ENCODE peak calls at places on chromosomes 5 and 9, in six cellular contexts. One of them, this sample, is unnamed.

GRCh38 chr5:43019615-43020293 is 20.4 kb downstream of the ANXA2R start:
- DNase-seq in RCC 7860: peak
- DNase-seq in foreskin fibroblast: peak
- DNase-seq in skeletal muscle cell: no peak
- DNase-seq in AG09309: no peak
- DNase-seq in ELR: peak
- DNase-seq in this sample: peak

GRCh38 chr9:72476617-72477375 is 44.6 kb upstream of the TMC1 start:
- DNase-seq in foreskin fibroblast: peak
- DNase-seq in AG09309: no peak
- DNase-seq in skeletal muscle cell: peak
- DNase-seq in RCC 7860: peak
- DNase-seq in ELR: peak
- DNase-seq in this sample: peak

GRCh38 chr9:114290561-114290986 is 32.3 kb upstream of the ORM1 start:
- DNase-seq in RCC 7860: no peak
- DNase-seq in foreskin fibroblast: no peak
- DNase-seq in AG09309: no peak
- DNase-seq in ELR: no peak
- DNase-seq in skeletal muscle cell: no peak
- DNase-seq in this sample: no peak

GRCh38 chr9:114207034-114207815 is 51.9 kb downstream of the COL27A1 start:
- DNase-seq in ELR: peak
- DNase-seq in RCC 7860: peak
- DNase-seq in skeletal muscle cell: peak
- DNase-seq in AG09309: no peak
- DNase-seq in foreskin fibroblast: peak
- DNase-seq in this sample: no peak

GRCh38 chr9:126158591-126159519 is 167.8 kb upstream of the MVB12B start:
- DNase-seq in AG09309: no peak
- DNase-seq in ELR: no peak
- DNase-seq in foreskin fibroblast: no peak
- DNase-seq in RCC 7860: no peak
- DNase-seq in skeletal muscle cell: no peak
- DNase-seq in this sample: no peak

GRCh38 chr9:27198175-27198574 is 89.2 kb downstream of the TEK start:
- DNase-seq in AG09309: no peak
- DNase-seq in foreskin fibroblast: no peak
- DNase-seq in ELR: peak
- DNase-seq in skeletal muscle cell: peak
- DNase-seq in RCC 7860: no peak
- DNase-seq in this sample: peak

GRCh38 chr9:105154723-105155191 is 89.7 kb upstream of the SLC44A1 start:
- DNase-seq in foreskin fibroblast: peak
- DNase-seq in ELR: peak
- DNase-seq in RCC 7860: peak
- DNase-seq in AG09309: no peak
- DNase-seq in skeletal muscle cell: no peak
- DNase-seq in this sample: peak

GRCh38 chr5:143010335-143010734 is 240.2 kb downstream of the ARHGAP26 start:
- DNase-seq in AG09309: no peak
- DNase-seq in skeletal muscle cell: no peak
- DNase-seq in foreskin fibroblast: no peak
- DNase-seq in RCC 7860: no peak
- DNase-seq in ELR: no peak
- DNase-seq in this sample: no peak

GRCh38 chr5:135308245-135308644 is 90.8 kb downstream of the MACROH2A1 start:
- DNase-seq in foreskin fibroblast: peak
- DNase-seq in AG09309: no peak
- DNase-seq in RCC 7860: peak
- DNase-seq in skeletal muscle cell: no peak
- DNase-seq in ELR: peak
- DNase-seq in this sample: no peak

GRCh38 chr5:160539431-160539830 is 117.8 kb downstream of the PTTG1 start:
- DNase-seq in RCC 7860: peak
- DNase-seq in skeletal muscle cell: no peak
- DNase-seq in foreskin fibroblast: no peak
- DNase-seq in ELR: peak
- DNase-seq in AG09309: no peak
- DNase-seq in this sample: no peak

GRCh38 chr9:134175291-134175807 is 11.0 kb upstream of the RNU6ATAC start:
- DNase-seq in foreskin fibroblast: no peak
- DNase-seq in RCC 7860: no peak
- DNase-seq in skeletal muscle cell: no peak
- DNase-seq in AG09309: no peak
- DNase-seq in ELR: peak
- DNase-seq in this sample: no peak

GRCh38 chr9:68867066-68867465 is 146.8 kb downstream of the PRKACG start:
- DNase-seq in RCC 7860: no peak
- DNase-seq in foreskin fibroblast: no peak
- DNase-seq in ELR: no peak
- DNase-seq in skeletal muscle cell: no peak
- DNase-seq in AG09309: no peak
- DNase-seq in this sample: no peak

GRCh38 chr9:132283165-132283564 is 71.6 kb downstream of the SETX start:
- DNase-seq in ELR: no peak
- DNase-seq in foreskin fibroblast: no peak
- DNase-seq in RCC 7860: no peak
- DNase-seq in skeletal muscle cell: no peak
- DNase-seq in AG09309: no peak
- DNase-seq in this sample: no peak

GRCh38 chr9:122218885-122219855 is 9.6 kb downstream of the LHX6 start:
- DNase-seq in foreskin fibroblast: peak
- DNase-seq in RCC 7860: no peak
- DNase-seq in AG09309: no peak
- DNase-seq in skeletal muscle cell: no peak
- DNase-seq in ELR: no peak
- DNase-seq in this sample: peak

GRCh38 chr5:88826959-88827585 is 55.9 kb downstream of the MEF2C start:
- DNase-seq in skeletal muscle cell: peak
- DNase-seq in ELR: peak
- DNase-seq in foreskin fibroblast: peak
- DNase-seq in RCC 7860: peak
- DNase-seq in AG09309: peak
- DNase-seq in this sample: peak

GRCh38 chr5:74433255-74434123 is 207.0 kb downstream of the ENC1 start:
- DNase-seq in ELR: peak
- DNase-seq in AG09309: peak
- DNase-seq in foreskin fibroblast: peak
- DNase-seq in skeletal muscle cell: no peak
- DNase-seq in RCC 7860: peak
- DNase-seq in this sample: peak

GRCh38 chr9:89597711-89598707 is 6.8 kb upstream of the GADD45G start:
- DNase-seq in ELR: peak
- DNase-seq in RCC 7860: peak
- DNase-seq in AG09309: no peak
- DNase-seq in foreskin fibroblast: peak
- DNase-seq in skeletal muscle cell: no peak
- DNase-seq in this sample: peak

GRCh38 chr9:97562542-97562941 is 61.1 kb downstream of the TMOD1 start:
- DNase-seq in RCC 7860: no peak
- DNase-seq in AG09309: no peak
- DNase-seq in foreskin fibroblast: no peak
- DNase-seq in ELR: no peak
- DNase-seq in skeletal muscle cell: no peak
- DNase-seq in this sample: no peak

GRCh38 chr9:93126151-93126781 is 7.8 kb downstream of the NINJ1 start:
- DNase-seq in RCC 7860: no peak
- DNase-seq in AG09309: no peak
- DNase-seq in ELR: no peak
- DNase-seq in foreskin fibroblast: no peak
- DNase-seq in skeletal muscle cell: no peak
- DNase-seq in this sample: no peak

GRCh38 chr5:56170557-56170956 is 62.6 kb downstream of the ANKRD55 start:
- DNase-seq in foreskin fibroblast: peak
- DNase-seq in AG09309: peak
- DNase-seq in ELR: no peak
- DNase-seq in skeletal muscle cell: no peak
- DNase-seq in RCC 7860: no peak
- DNase-seq in this sample: no peak

GRCh38 chr5:98454904-98455303 is 318.6 kb upstream of the RGMB start:
- DNase-seq in ELR: peak
- DNase-seq in RCC 7860: peak
- DNase-seq in skeletal muscle cell: peak
- DNase-seq in foreskin fibroblast: peak
- DNase-seq in AG09309: peak
- DNase-seq in this sample: peak

GRCh38 chr9:125272697-125273096 is 11.1 kb downstream of the GAPVD1 start:
- DNase-seq in skeletal muscle cell: no peak
- DNase-seq in RCC 7860: no peak
- DNase-seq in ELR: no peak
- DNase-seq in foreskin fibroblast: peak
- DNase-seq in AG09309: no peak
- DNase-seq in this sample: no peak

GRCh38 chr5:74622122-74622521 is 18.4 kb downstream of the ENC1 start:
- DNase-seq in RCC 7860: no peak
- DNase-seq in AG09309: no peak
- DNase-seq in foreskin fibroblast: no peak
- DNase-seq in ELR: peak
- DNase-seq in skeletal muscle cell: no peak
- DNase-seq in this sample: no peak

GRCh38 chr5:158756873-158757272 is 342.8 kb downstream of the EBF1 start:
- DNase-seq in RCC 7860: no peak
- DNase-seq in foreskin fibroblast: no peak
- DNase-seq in ELR: no peak
- DNase-seq in skeletal muscle cell: no peak
- DNase-seq in AG09309: no peak
- DNase-seq in this sample: no peak

GRCh38 chr9:92917176-92917800 is 30.0 kb upstream of the FGD3 start:
- DNase-seq in foreskin fibroblast: no peak
- DNase-seq in skeletal muscle cell: no peak
- DNase-seq in AG09309: no peak
- DNase-seq in ELR: no peak
- DNase-seq in RCC 7860: no peak
- DNase-seq in this sample: no peak

GRCh38 chr9:77595426-77596051 is 52.6 kb downstream of the GNA14 start:
- DNase-seq in ELR: no peak
- DNase-seq in skeletal muscle cell: no peak
- DNase-seq in RCC 7860: no peak
- DNase-seq in AG09309: no peak
- DNase-seq in foreskin fibroblast: no peak
- DNase-seq in this sample: peak

GRCh38 chr5:68920888-68921287 is 172.9 kb upstream of the SLC30A5 start:
- DNase-seq in foreskin fibroblast: no peak
- DNase-seq in skeletal muscle cell: no peak
- DNase-seq in ELR: no peak
- DNase-seq in AG09309: no peak
- DNase-seq in RCC 7860: no peak
- DNase-seq in this sample: no peak

GRCh38 chr9:114283551-114284111 is 39.3 kb upstream of the ORM1 start:
- DNase-seq in foreskin fibroblast: no peak
- DNase-seq in ELR: no peak
- DNase-seq in RCC 7860: no peak
- DNase-seq in AG09309: no peak
- DNase-seq in skeletal muscle cell: no peak
- DNase-seq in this sample: no peak

GRCh38 chr9:121581775-121582600 is 69.4 kb upstream of the DAB2IP start:
- DNase-seq in AG09309: no peak
- DNase-seq in ELR: no peak
- DNase-seq in foreskin fibroblast: no peak
- DNase-seq in RCC 7860: no peak
- DNase-seq in skeletal muscle cell: no peak
- DNase-seq in this sample: no peak

GRCh38 chr5:59673438-59674058 is 220.0 kb downstream of the PDE4D start:
- DNase-seq in ELR: peak
- DNase-seq in RCC 7860: no peak
- DNase-seq in skeletal muscle cell: no peak
- DNase-seq in AG09309: peak
- DNase-seq in foreskin fibroblast: peak
- DNase-seq in this sample: peak

GRCh38 chr9:134083451-134083850 is 15.6 kb upstream of the BRD3 start:
- DNase-seq in RCC 7860: no peak
- DNase-seq in foreskin fibroblast: no peak
- DNase-seq in skeletal muscle cell: no peak
- DNase-seq in ELR: no peak
- DNase-seq in AG09309: no peak
- DNase-seq in this sample: no peak

GRCh38 chr5:54646285-54647101 is 128.9 kb downstream of the SNX18 start:
- DNase-seq in ELR: no peak
- DNase-seq in foreskin fibroblast: peak
- DNase-seq in RCC 7860: peak
- DNase-seq in AG09309: no peak
- DNase-seq in skeletal muscle cell: peak
- DNase-seq in this sample: peak

GRCh38 chr9:3177921-3178320 is 334.0 kb upstream of the PUM3 start:
- DNase-seq in ELR: peak
- DNase-seq in RCC 7860: no peak
- DNase-seq in foreskin fibroblast: peak
- DNase-seq in skeletal muscle cell: peak
- DNase-seq in AG09309: peak
- DNase-seq in this sample: no peak

This sample was measured in dermis blood vessel endothelial cell.